ENCODE peak calls at places on chromosomes 4 and X, in eight cellular contexts. F is HAP-1, A is thoracic aorta, N is lower lobe of right lung, Y is right atrium auricular region, O is pancreas, B is cardiac muscle cell, Z is HCT116. J is an unnamed sample.

GRCh38 chrX:25295466-25295865 is 279.7 kb upstream of the ARX start:
- DNase-seq in A (no peak), Y (no peak), Z (no peak), O (no peak), N (no peak), F (no peak), B (no peak), J (no peak)

GRCh38 chr4:86831262-86832090 is 17.7 kb downstream of the SLC10A6 start:
- DNase-seq in Y (no peak), O (no peak), Z (peak; percentile 70), N (peak; percentile 49), F (peak; percentile 39), A (no peak), B (peak; percentile 85), J (no peak)

GRCh38 chrX:140165849-140166248 is 200.5 kb upstream of the CXorf66 start:
- DNase-seq in F (no peak), Z (no peak), N (no peak), A (no peak), O (no peak), Y (no peak), B (no peak), J (no peak)

GRCh38 chr4:90951037-90951436 is 823.8 kb downstream of the CCSER1 start:
- DNase-seq in Z (peak; percentile 66), Y (no peak), F (no peak), N (no peak), B (peak; percentile 51), O (peak; percentile 18), A (no peak), J (no peak)

GRCh38 chrX:16601885-16602284 is 48.1 kb upstream of the S100G start:
- DNase-seq in Y (no peak), N (no peak), B (no peak), O (no peak), A (no peak), F (no peak), Z (no peak), J (peak; percentile 68)

GRCh38 chr4:86264269-86264668 is 95.6 kb downstream of the MAPK10 start:
- DNase-seq in B (no peak), N (no peak), O (no peak), A (no peak), Y (no peak), Z (no peak), F (no peak), J (no peak)

GRCh38 chr4:61193863-61194262 is 6.3 kb upstream of the ADGRL3 start:
- DNase-seq in A (no peak), B (no peak), N (no peak), O (no peak), Z (no peak), Y (no peak), F (no peak), J (no peak)

GRCh38 chrX:47581731-47582647 is at the start of gene TIMP1:
- DNase-seq in N (peak; percentile 90), O (peak; percentile 62), Z (peak; percentile 75), A (peak; percentile 87), Y (peak; percentile 91), B (peak; percentile 97), F (peak; percentile 97), J (peak; percentile 60)

GRCh38 chr4:166153539-166153938 is 280.5 kb downstream of the TLL1 start:
- DNase-seq in F (no peak), O (no peak), Z (no peak), Y (no peak), N (no peak), B (peak; percentile 59), A (no peak), J (no peak)

GRCh38 chr4:3417448-3417847 is 24.3 kb upstream of the HGFAC start:
- DNase-seq in F (peak; percentile 6), B (no peak), Z (no peak), A (no peak), Y (no peak), N (peak; percentile 36), O (no peak), J (peak; percentile 11)

GRCh38 chr4:177107288-177107901 is 202.3 kb upstream of the NEIL3 start:
- DNase-seq in N (no peak), O (no peak), F (no peak), A (no peak), Z (no peak), Y (no peak), B (no peak), J (no peak)

GRCh38 chr4:54728342-54728741 is 70.6 kb downstream of the KIT start:
- DNase-seq in N (no peak), F (no peak), A (no peak), Z (no peak), B (no peak), Y (no peak), O (no peak), J (no peak)

GRCh38 chr4:71472946-71473345 is 134.1 kb downstream of the SLC4A4 start:
- DNase-seq in B (peak; percentile 63), O (no peak), A (no peak), Z (no peak), Y (no peak), F (no peak), N (no peak), J (no peak)

GRCh38 chr4:8644461-8644891 is 51.9 kb downstream of the CPZ start:
- DNase-seq in Y (no peak), O (no peak), F (no peak), A (no peak), Z (no peak), B (no peak), N (peak; percentile 12), J (no peak)

GRCh38 chr4:11698846-11699590 is 270.3 kb upstream of the HS3ST1 start:
- DNase-seq in Y (no peak), A (no peak), Z (peak; percentile 95), O (no peak), F (no peak), B (peak; percentile 40), N (no peak), J (no peak)

GRCh38 chr4:52614241-52614640 is 44.9 kb downstream of the USP46 start:
- DNase-seq in B (no peak), N (no peak), Z (no peak), A (no peak), O (no peak), Y (no peak), F (no peak), J (no peak)

GRCh38 chrX:130028196-130028595 is 45.8 kb downstream of the BCORL1 start:
- DNase-seq in B (peak; percentile 51), F (peak; percentile 72), Y (no peak), A (no peak), N (peak; percentile 71), O (peak; percentile 14), Z (peak; percentile 3), J (no peak)

GRCh38 chr4:155572106-155572703 is 94.4 kb upstream of the GUCY1A1 start:
- DNase-seq in B (peak; percentile 18), F (no peak), Y (no peak), O (no peak), Z (no peak), N (no peak), A (no peak), J (no peak)

GRCh38 chr4:73693816-73694215 is 46.6 kb upstream of the CXCL8 start:
- DNase-seq in Y (no peak), A (no peak), B (no peak), F (no peak), Z (no peak), O (no peak), N (no peak), J (no peak)

GRCh38 chr4:123398803-123399637 is 2.4 kb downstream of the SPRY1 start:
- DNase-seq in Y (no peak), F (peak; percentile 72), B (peak; percentile 79), O (peak; percentile 47), Z (peak; percentile 12), N (peak; percentile 83), A (no peak), J (peak; percentile 61)

GRCh38 chr4:41882622-41883347 is 52.4 kb upstream of the TMEM33 start:
- DNase-seq in A (no peak), F (peak; percentile 66), Y (no peak), N (peak; percentile 69), B (peak; percentile 44), O (no peak), Z (no peak), J (no peak)

GRCh38 chr4:11824557-11824956 is 395.9 kb upstream of the HS3ST1 start:
- DNase-seq in Z (no peak), A (no peak), Y (no peak), B (peak; percentile 44), N (no peak), F (no peak), O (no peak), J (no peak)

GRCh38 chrX:6890862-6891261 is 256.6 kb upstream of the STS start:
- DNase-seq in N (no peak), O (no peak), A (no peak), F (no peak), Z (no peak), B (no peak), Y (no peak), J (no peak)

GRCh38 chrX:6891404-6891803 is 256.1 kb upstream of the STS start:
- DNase-seq in F (no peak), Z (no peak), N (no peak), B (no peak), O (no peak), A (no peak), Y (no peak), J (no peak)
- H3K4me1 ChIP-seq in F (no peaks in the 10 kb centered on the region), Z (no peaks in the 10 kb centered on the region), N (no peaks in the 10 kb centered on the region), B (peaks cover 8% of the 10 kb centered on the region), O (no peaks in the 10 kb centered on the region), A (no peaks in the 10 kb centered on the region), Y (no peaks in the 10 kb centered on the region), J (no peaks in the 10 kb centered on the region)

GRCh38 chr4:102478186-102478585 is 23.0 kb upstream of the NFKB1 start:
- DNase-seq in F (no peak), N (no peak), Z (no peak), A (no peak), B (no peak), Y (no peak), O (no peak), J (no peak)
- H3K9me3 ChIP-seq in F (no peaks in the 10 kb centered on the region), N (no peaks in the 10 kb centered on the region), Z (no peaks in the 10 kb centered on the region), A (no peaks in the 10 kb centered on the region), B (no peaks in the 10 kb centered on the region), Y (peaks cover 31% of the 10 kb centered on the region), O (no peaks in the 10 kb centered on the region), J (no peaks in the 10 kb centered on the region)

DNA sequence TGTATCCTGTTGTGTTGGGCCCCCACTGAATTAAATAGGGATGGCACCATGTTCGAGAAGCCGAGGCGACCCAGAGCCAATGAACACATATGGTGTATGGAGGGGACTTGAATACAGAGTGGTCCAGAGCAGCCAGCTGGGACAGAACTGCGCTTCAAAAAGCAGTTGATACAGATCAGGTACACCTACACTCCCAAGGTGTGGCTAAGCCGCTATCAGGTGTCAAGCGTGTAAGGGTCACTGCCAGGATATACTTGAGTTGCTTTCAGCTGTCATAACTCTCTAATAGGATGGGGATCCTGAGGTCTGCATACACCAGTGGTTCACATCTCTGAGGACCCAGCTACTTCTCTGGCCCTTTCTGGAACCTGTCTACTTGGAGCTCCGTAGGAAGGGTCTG is 3.2 kb upstream of the WDR1 start:
- DNase-seq in N (no peak), F (no peak), Z (no peak), Y (no peak), O (no peak), B (no peak), A (no peak), J (no peak)
- H3K4me1 ChIP-seq in N (peaks cover 40% of the 10 kb centered on the region), F (peaks cover 10% of the 10 kb centered on the region), Z (peaks cover 12% of the 10 kb centered on the region), Y (peaks cover 34% of the 10 kb centered on the region), O (peaks cover 6% of the 10 kb centered on the region), B (peaks cover 47% of the 10 kb centered on the region), A (peaks cover 9% of the 10 kb centered on the region), J (peaks cover 27% of the 10 kb centered on the region)

DNA sequence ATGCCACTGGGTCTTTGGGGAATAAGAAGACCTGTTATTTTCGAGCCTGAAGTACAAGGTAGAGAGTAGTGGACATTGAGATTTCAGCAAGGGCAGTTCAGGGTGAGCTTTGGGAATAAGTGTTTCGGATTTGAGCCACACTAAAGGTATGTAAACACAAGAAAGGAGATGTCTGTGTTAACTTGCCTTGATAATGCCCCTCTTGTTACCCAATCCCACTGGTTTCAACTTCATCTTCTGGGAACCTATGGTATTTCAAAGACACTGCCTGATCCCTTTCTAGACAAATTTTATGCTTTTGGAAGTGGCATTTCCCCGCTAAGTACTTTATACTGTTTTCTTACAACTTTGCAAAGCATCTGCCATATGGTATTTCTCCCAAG is 79.4 kb downstream of the SLC9A6 start:
- DNase-seq in F (no peak), A (no peak), N (no peak), O (no peak), B (no peak), Y (no peak), Z (no peak), J (no peak)
- H3K9me3 ChIP-seq in F (no peaks in the 10 kb centered on the region), A (no peaks in the 10 kb centered on the region), N (no peaks in the 10 kb centered on the region), O (no peaks in the 10 kb centered on the region), B (no peaks in the 10 kb centered on the region), Y (no peaks in the 10 kb centered on the region), Z (no peaks in the 10 kb centered on the region), J (no peaks in the 10 kb centered on the region)

J was measured in gastrocnemius medialis.